ENCODE peak calls at places on chromosomes 5 and 9, in four cellular contexts. One of them, this sample, is unnamed. For H3K4me1, the result is how much of the 10 kb centered on the place peaks cover.

GRCh38 chr9:129339539-129340157 is 161.6 kb upstream of the IER5L start:
- DNase-seq in A549: no peak
- DNase-seq in neural progenitor cell: no peak
- DNase-seq in HCT116: no peak
- DNase-seq in this sample: no peak

GRCh38 chr5:176559683-176560082 is 10.5 kb downstream of the CDHR2 start:
- DNase-seq in A549: no peak
- DNase-seq in neural progenitor cell: peak
- DNase-seq in HCT116: peak
- DNase-seq in this sample: no peak

GRCh38 chr9:110049699-110050450 is 158.1 kb downstream of the C9orf152 start:
- DNase-seq in A549: no peak
- DNase-seq in neural progenitor cell: peak
- DNase-seq in HCT116: no peak
- DNase-seq in this sample: peak

GRCh38 chr9:81563739-81564138 is 125.6 kb downstream of the TLE1 start:
- DNase-seq in A549: no peak
- DNase-seq in neural progenitor cell: no peak
- DNase-seq in HCT116: no peak
- DNase-seq in this sample: no peak

GRCh38 chr9:73239868-73240267 is 88.2 kb downstream of the ANXA1 start:
- DNase-seq in A549: peak
- DNase-seq in neural progenitor cell: no peak
- DNase-seq in HCT116: no peak
- DNase-seq in this sample: no peak

GRCh38 chr5:54040773-54041172 is 269.6 kb downstream of the ARL15 start:
- DNase-seq in A549: no peak
- DNase-seq in neural progenitor cell: no peak
- DNase-seq in HCT116: no peak
- DNase-seq in this sample: no peak

GRCh38 chr9:105168935-105169334 is 75.5 kb upstream of the SLC44A1 start:
- DNase-seq in A549: no peak
- DNase-seq in neural progenitor cell: no peak
- DNase-seq in HCT116: no peak
- DNase-seq in this sample: no peak

GRCh38 chr5:14534773-14535172 is 46.8 kb upstream of the OTULINL start:
- DNase-seq in A549: no peak
- DNase-seq in neural progenitor cell: no peak
- DNase-seq in HCT116: no peak
- DNase-seq in this sample: no peak

GRCh38 chr5:35854248-35854647 is 2.4 kb upstream of the IL7R start:
- DNase-seq in A549: no peak
- DNase-seq in neural progenitor cell: no peak
- DNase-seq in HCT116: no peak
- DNase-seq in this sample: no peak

GRCh38 chr5:55176176-55176818 is 3.3 kb upstream of the CDC20B start:
- DNase-seq in A549: peak
- DNase-seq in neural progenitor cell: peak
- DNase-seq in HCT116: no peak
- DNase-seq in this sample: peak

GRCh38 chr5:6737043-6737941 is 24.1 kb downstream of the TENT4A start:
- DNase-seq in A549: no peak
- DNase-seq in neural progenitor cell: no peak
- DNase-seq in HCT116: no peak
- DNase-seq in this sample: no peak

GRCh38 chr5:178116406-178116885 is 3.1 kb downstream of the N4BP3 start:
- DNase-seq in A549: no peak
- DNase-seq in neural progenitor cell: no peak
- DNase-seq in HCT116: no peak
- DNase-seq in this sample: no peak

GRCh38 chr5:107483196-107483595 is 187.5 kb downstream of the EFNA5 start:
- DNase-seq in A549: no peak
- DNase-seq in neural progenitor cell: peak
- DNase-seq in HCT116: no peak
- DNase-seq in this sample: no peak

GRCh38 chr5:73774924-73775323 is 148.9 kb downstream of the ARHGEF28 start:
- DNase-seq in A549: no peak
- DNase-seq in neural progenitor cell: no peak
- DNase-seq in HCT116: no peak
- DNase-seq in this sample: no peak

GRCh38 chr5:178272591-178272990 is 40.0 kb upstream of the PHYKPL start:
- DNase-seq in A549: no peak
- DNase-seq in neural progenitor cell: no peak
- DNase-seq in HCT116: no peak
- DNase-seq in this sample: no peak

GRCh38 chr5:57986746-57987145 is 473.1 kb downstream of the PLK2 start:
- DNase-seq in A549: peak
- DNase-seq in neural progenitor cell: no peak
- DNase-seq in HCT116: no peak
- DNase-seq in this sample: no peak

GRCh38 chr9:70382709-70383605 is 31.5 kb downstream of the KLF9 start:
- DNase-seq in A549: no peak
- DNase-seq in neural progenitor cell: no peak
- DNase-seq in HCT116: no peak
- DNase-seq in this sample: no peak

GRCh38 chr9:121929893-121930875 is 162.9 kb downstream of the TTLL11 start:
- DNase-seq in A549: peak
- DNase-seq in neural progenitor cell: peak
- DNase-seq in HCT116: peak
- DNase-seq in this sample: no peak

GRCh38 chr9:110095776-110096175 is 112.2 kb downstream of the C9orf152 start:
- DNase-seq in A549: no peak
- DNase-seq in neural progenitor cell: no peak
- DNase-seq in HCT116: no peak
- DNase-seq in this sample: no peak

GRCh38 chr5:39072915-39073758 is 1.1 kb downstream of the RICTOR start:
- DNase-seq in A549: peak
- DNase-seq in neural progenitor cell: peak
- DNase-seq in HCT116: no peak
- DNase-seq in this sample: peak

GRCh38 chr9:70060883-70061507 is 17.3 kb downstream of the MAMDC2 start:
- DNase-seq in A549: no peak
- DNase-seq in neural progenitor cell: no peak
- DNase-seq in HCT116: no peak
- DNase-seq in this sample: no peak

GRCh38 chr5:108521841-108522506 is 140.1 kb upstream of the FBXL17 start:
- DNase-seq in A549: peak
- DNase-seq in neural progenitor cell: peak
- DNase-seq in HCT116: peak
- DNase-seq in this sample: no peak

GRCh38 chr9:38393128-38393809 is 767 bp downstream of the ALDH1B1 start:
- DNase-seq in A549: no peak
- DNase-seq in neural progenitor cell: no peak
- DNase-seq in HCT116: no peak
- DNase-seq in this sample: no peak

GRCh38 chr5:1542011-1542410 is 18.3 kb upstream of the LPCAT1 start:
- DNase-seq in A549: no peak
- DNase-seq in neural progenitor cell: no peak
- DNase-seq in HCT116: no peak
- DNase-seq in this sample: no peak

GRCh38 chr5:174608631-174609097 is 115.7 kb upstream of the MSX2 start:
- DNase-seq in A549: no peak
- DNase-seq in neural progenitor cell: peak
- DNase-seq in HCT116: peak
- DNase-seq in this sample: peak

GRCh38 chr5:124289122-124289521 is 457.3 kb downstream of the ZNF608 start:
- DNase-seq in A549: no peak
- DNase-seq in neural progenitor cell: no peak
- DNase-seq in HCT116: no peak
- DNase-seq in this sample: peak

GRCh38 chr5:124287813-124288212 is 458.6 kb downstream of the ZNF608 start:
- DNase-seq in A549: no peak
- DNase-seq in neural progenitor cell: no peak
- DNase-seq in HCT116: no peak
- DNase-seq in this sample: no peak

GRCh38 chr5:124285071-124285470 is 461.4 kb downstream of the ZNF608 start:
- DNase-seq in A549: no peak
- DNase-seq in neural progenitor cell: no peak
- DNase-seq in HCT116: no peak
- DNase-seq in this sample: no peak

GRCh38 chr5:124285733-124286132 is 460.7 kb downstream of the ZNF608 start:
- DNase-seq in A549: no peak
- DNase-seq in neural progenitor cell: no peak
- DNase-seq in HCT116: no peak
- DNase-seq in this sample: no peak

DNA sequence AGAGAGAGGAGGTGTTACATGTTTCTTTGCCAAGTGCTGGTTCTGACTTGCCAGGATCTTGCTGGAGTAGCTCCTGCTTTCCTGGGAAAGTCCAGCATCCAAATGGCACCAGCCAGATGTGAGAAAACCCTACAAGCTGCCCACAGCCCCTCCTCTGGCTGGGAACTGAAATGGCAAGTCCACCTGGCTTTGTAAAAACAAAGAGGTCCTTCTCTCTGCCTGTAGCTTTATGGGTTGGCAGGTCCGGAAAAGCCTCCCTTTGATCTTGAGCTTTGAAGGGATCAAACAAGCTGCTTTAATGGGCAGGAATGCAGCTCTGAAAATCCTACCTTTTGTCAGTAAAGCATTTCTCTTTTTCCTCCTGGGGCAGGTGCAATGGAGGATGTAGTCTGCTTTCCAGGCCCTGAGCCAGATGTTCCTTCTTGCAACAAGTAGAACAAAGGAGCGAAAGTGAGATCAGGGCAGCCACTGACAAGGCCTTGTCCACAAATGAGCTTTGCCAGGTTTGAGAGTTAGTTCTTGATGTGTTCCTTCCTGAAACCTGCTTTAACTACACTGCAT is 456.7 kb downstream of the ZNF608 start:
- DNase-seq in A549: no peak
- DNase-seq in neural progenitor cell: peak
- DNase-seq in HCT116: peak
- DNase-seq in this sample: no peak
- TF ChIP-seq CTCF in A549: no peak
- TF ChIP-seq CTCF in neural progenitor cell: peak
- TF ChIP-seq CTCF in HCT116: peak
- TF ChIP-seq CTCF in this sample: peak

DNA sequence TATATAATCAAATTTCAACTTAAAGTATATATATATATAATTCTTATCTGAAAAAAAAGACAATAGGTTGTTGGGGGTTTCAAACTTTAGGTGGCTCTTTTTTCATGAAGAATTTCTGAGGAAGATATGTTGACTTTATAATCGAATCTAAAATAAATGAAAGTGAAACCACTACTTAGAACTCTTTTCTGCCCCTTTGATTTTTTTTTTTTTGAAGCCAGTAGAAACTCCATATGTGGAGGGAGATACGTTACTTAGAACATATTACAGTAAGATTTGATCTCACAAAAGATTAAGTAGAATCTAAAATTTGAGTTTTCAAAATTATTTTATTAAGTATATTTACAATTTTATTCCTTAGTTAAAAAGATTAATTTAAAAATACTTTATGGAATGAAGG is 96.9 kb downstream of the ATG10 start:
- DNase-seq in A549: no peak
- DNase-seq in neural progenitor cell: no peak
- DNase-seq in HCT116: no peak
- DNase-seq in this sample: no peak
- H3K4me3 ChIP-seq in A549: no peak
- H3K4me3 ChIP-seq in neural progenitor cell: no peak
- H3K4me3 ChIP-seq in HCT116: no peak
- H3K4me3 ChIP-seq in this sample: peak

DNA sequence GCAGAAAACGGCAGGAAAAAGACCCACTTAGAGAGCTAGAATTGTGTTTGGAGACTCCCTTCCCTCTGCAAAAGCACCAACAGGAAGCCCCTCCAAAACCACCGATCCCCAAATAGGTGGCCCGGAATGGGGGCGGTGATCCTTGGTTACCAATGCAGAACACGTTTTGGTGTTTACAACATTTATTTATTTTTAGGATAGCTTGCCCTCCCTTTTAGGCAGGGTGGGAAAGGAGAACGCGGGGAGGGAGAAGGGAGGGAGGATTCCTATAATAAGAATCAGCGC is 579 bp upstream of the NTRK2 start:
- DNase-seq in A549: no peak
- DNase-seq in neural progenitor cell: no peak
- DNase-seq in HCT116: no peak
- DNase-seq in this sample: no peak
- H3K4me1 ChIP-seq in A549: under half
- H3K4me1 ChIP-seq in neural progenitor cell: under half
- H3K4me1 ChIP-seq in HCT116: under half
- H3K4me1 ChIP-seq in this sample: under half

GRCh38 chr9:100731038-100731556 is 153.2 kb downstream of the CAVIN4 start:
- DNase-seq in A549: no peak
- DNase-seq in neural progenitor cell: no peak
- DNase-seq in HCT116: no peak
- DNase-seq in this sample: no peak

GRCh38 chr9:100730126-100730525 is 152.2 kb downstream of the CAVIN4 start:
- DNase-seq in A549: no peak
- DNase-seq in neural progenitor cell: peak
- DNase-seq in HCT116: no peak
- DNase-seq in this sample: no peak

GRCh38 chr9:100731557-100731956 is 153.7 kb downstream of the CAVIN4 start:
- DNase-seq in A549: no peak
- DNase-seq in neural progenitor cell: no peak
- DNase-seq in HCT116: no peak
- DNase-seq in this sample: no peak
- TF ChIP-seq CTCF in A549: no peak
- TF ChIP-seq CTCF in neural progenitor cell: no peak
- TF ChIP-seq CTCF in HCT116: no peak
- TF ChIP-seq CTCF in this sample: no peak

This sample was measured in left ventricle myocardium inferior.